ENCODE peak calls at places on chromosome X, in ten cellular contexts. I is fibroblast of lung, A is HepG2, N is neuronal stem cell, R is GM23338, D is IMR-90, L is GM23248, Z is SK-N-SH, H is HCT116, P is mammary epithelial cell. E is an unnamed sample.
A peak's percentile ranks its signal among the peaks of the same experiment; 100 is the strongest.

GRCh38 chrX:110992611-110993010 is 103.4 kb upstream of the PAK3 start:
- DNase-seq in I (peak; percentile 5), A (peak; percentile 5), N (peak; percentile 3), R (peak; percentile 67), D (peak; percentile 13), L (peak; percentile 19), Z (peak; percentile 24), H (no peak), P (peak; percentile 20), E (peak; percentile 51)

GRCh38 chrX:48043056-48043455 is 28.4 kb downstream of the ZNF630 start:
- DNase-seq in I (no peak), A (no peak), N (no peak), R (no peak), D (no peak), L (no peak), Z (no peak), H (no peak), P (no peak), E (no peak)

GRCh38 chrX:77160301-77160700 is 286.9 kb upstream of the FGF16 start:
- DNase-seq in I (no peak), A (no peak), N (no peak), R (peak; percentile 49), D (no peak), L (peak; percentile 37), Z (no peak), H (no peak), P (no peak), E (no peak)

GRCh38 chrX:70656304-70656703 is 211.7 kb downstream of the DLG3 start:
- DNase-seq in I (no peak), A (no peak), N (no peak), R (no peak), D (no peak), L (no peak), Z (no peak), H (no peak), P (no peak), E (no peak)

GRCh38 chrX:150332023-150332422 is 31.1 kb upstream of the MAMLD1 start:
- DNase-seq in I (no peak), A (no peak), N (no peak), R (no peak), D (no peak), L (no peak), Z (no peak), H (no peak), P (no peak), E (no peak)

GRCh38 chrX:1610166-1610565 is 4.7 kb upstream of the ASMT start:
- DNase-seq in I (no peak), A (no peak), N (no peak), R (no peak), D (no peak), L (no peak), Z (no peak), H (no peak), P (no peak), E (no peak)

GRCh38 chrX:3638280-3638873 is 75.1 kb downstream of the PRKX start:
- DNase-seq in I (peak; percentile 49), A (peak; percentile 11), N (peak; percentile 23), R (peak; percentile 58), D (peak; percentile 48), L (peak; percentile 58), Z (peak; percentile 57), H (peak; percentile 7), P (peak; percentile 20), E (peak; percentile 73)

GRCh38 chrX:133859860-133860259 is 125.5 kb downstream of the GPC3 start:
- DNase-seq in I (peak; percentile 69), A (no peak), N (no peak), R (no peak), D (peak; percentile 55), L (peak; percentile 39), Z (no peak), H (no peak), P (peak; percentile 60), E (no peak)

GRCh38 chrX:129565046-129565649 is 25.1 kb downstream of the OCRL start:
- DNase-seq in I (peak; percentile 53), A (no peak), N (no peak), R (peak; percentile 53), D (peak; percentile 20), L (no peak), Z (no peak), H (no peak), P (no peak), E (no peak)

GRCh38 chrX:74325130-74326059 is 21.4 kb downstream of the ZCCHC13 start:
- DNase-seq in I (no peak), A (no peak), N (no peak), R (peak; percentile 89), D (no peak), L (no peak), Z (peak; percentile 55), H (no peak), P (no peak), E (no peak)

GRCh38 chrX:54030329-54030728 is 13.9 kb downstream of the PHF8 start:
- DNase-seq in I (no peak), A (no peak), N (no peak), R (no peak), D (no peak), L (no peak), Z (no peak), H (no peak), P (no peak), E (no peak)

GRCh38 chrX:17984415-17984814 is 123.3 kb upstream of the RAI2 start:
- DNase-seq in I (no peak), A (no peak), N (no peak), R (no peak), D (no peak), L (no peak), Z (no peak), H (no peak), P (no peak), E (no peak)

GRCh38 chrX:10631416-10632145 is 11.2 kb upstream of the MID1 start:
- DNase-seq in I (no peak), A (no peak), N (no peak), R (no peak), D (peak; percentile 54), L (no peak), Z (no peak), H (no peak), P (no peak), E (no peak)

GRCh38 chrX:29145316-29145715 is 558.1 kb downstream of the IL1RAPL1 start:
- DNase-seq in I (peak; percentile 4), A (no peak), N (no peak), R (no peak), D (peak; percentile 61), L (no peak), Z (no peak), H (no peak), P (no peak), E (no peak)

GRCh38 chrX:17563515-17563914 is 173.8 kb upstream of the SCML1 start:
- DNase-seq in I (no peak), A (no peak), N (no peak), R (no peak), D (peak; percentile 48), L (no peak), Z (no peak), H (no peak), P (peak; percentile 48), E (no peak)

GRCh38 chrX:11059923-11060322 is 51.2 kb upstream of the HCCS start:
- DNase-seq in I (no peak), A (no peak), N (no peak), R (no peak), D (peak; percentile 35), L (peak; percentile 24), Z (no peak), H (no peak), P (peak; percentile 76), E (no peak)

GRCh38 chrX:39836802-39837420 is 260.8 kb downstream of the BCOR start:
- DNase-seq in I (no peak), A (no peak), N (no peak), R (no peak), D (no peak), L (no peak), Z (no peak), H (no peak), P (no peak), E (no peak)

GRCh38 chrX:118973389-118974087 is 880 bp upstream of the LONRF3 start:
- DNase-seq in I (no peak), A (no peak), N (no peak), R (no peak), D (no peak), L (peak; percentile 32), Z (peak; percentile 20), H (no peak), P (no peak), E (no peak)

GRCh38 chrX:118974088-118974907 is at the start of gene LONRF3:
- DNase-seq in I (peak; percentile 29), A (peak; percentile 58), N (no peak), R (no peak), D (peak; percentile 3), L (peak; percentile 70), Z (peak; percentile 39), H (no peak), P (no peak), E (peak; percentile 74)

GRCh38 chrX:118974908-118975671 is 672 bp downstream of the LONRF3 start:
- DNase-seq in I (no peak), A (peak; percentile 27), N (no peak), R (peak; percentile 60), D (no peak), L (peak; percentile 53), Z (peak; percentile 40), H (no peak), P (no peak), E (peak; percentile 58)

GRCh38 chrX:118968031-118968430 is 6.4 kb upstream of the LONRF3 start:
- DNase-seq in I (no peak), A (no peak), N (no peak), R (no peak), D (no peak), L (peak; percentile 32), Z (no peak), H (no peak), P (peak; percentile 60), E (no peak)

GRCh38 chrX:118971552-118971951 is 2.9 kb upstream of the LONRF3 start:
- DNase-seq in I (no peak), A (no peak), N (no peak), R (peak; percentile 33), D (no peak), L (no peak), Z (no peak), H (no peak), P (no peak), E (no peak)
- H3K4me3 ChIP-seq in I (no peak overlapping the region), A (no peak overlapping the region), N (no peak overlapping the region), R (no peak overlapping the region), D (no peak overlapping the region), L (no peak overlapping the region), Z (no peak overlapping the region), H (no peak overlapping the region), P (no peak overlapping the region), E (no peak overlapping the region)

GRCh38 chrX:104659037-104659744 is 93.2 kb downstream of the IL1RAPL2 start:
- DNase-seq in I (no peak), A (no peak), N (no peak), R (no peak), D (no peak), L (no peak), Z (no peak), H (no peak), P (peak; percentile 32), E (no peak)
- H2AFZ ChIP-seq in I (no peak overlapping the region), A (no peak overlapping the region), N (no peak overlapping the region), R (no peak overlapping the region), D (no peak overlapping the region), L (no peak overlapping the region), Z (no peak overlapping the region), H (no peak overlapping the region), P (no peak overlapping the region), E (no peak overlapping the region)

GRCh38 chrX:12979011-12979629 is 4.2 kb downstream of the TMSB4X start:
- DNase-seq in I (no peak), A (no peak), N (no peak), R (no peak), D (no peak), L (peak; percentile 29), Z (no peak), H (no peak), P (no peak), E (no peak)
- H3K4me3 ChIP-seq in I (no peak overlapping the region), A (no peak overlapping the region), N (no peak overlapping the region), R (no peak overlapping the region), D (no peak overlapping the region), L (no peak overlapping the region), Z (no peak overlapping the region), H (no peak overlapping the region), P (no peak overlapping the region), E (no peak overlapping the region)

GRCh38 chrX:119757646-119757978 is 776 bp upstream of the SOWAHD start:
- DNase-seq in I (no peak), A (no peak), N (no peak), R (peak; percentile 52), D (no peak), L (no peak), Z (no peak), H (no peak), P (no peak), E (no peak)
- H2AFZ ChIP-seq in I (no peak overlapping the region), A (no peak overlapping the region), N (peak overlapping the region; percentile 87), R (peak overlapping the region; percentile 59), D (peak overlapping the region; percentile 87), L (no peak overlapping the region), Z (no peak overlapping the region), H (peak overlapping the region; percentile 35), P (peak overlapping the region; percentile 92), E (peak overlapping the region; percentile 52)